ENCODE peak calls at places on chromosomes 6 and 20, in seven cellular contexts. E, W, Q, U, L, M and Y are unnamed samples.
A peak's percentile ranks its signal among the peaks of the same experiment; 100 is the strongest.

GRCh38 chr20:25237610-25238318 is 10.1 kb upstream of the PYGB start:
- DNase-seq in E (peak; percentile 71), L (no peak), Q (no peak), M (peak; percentile 90), W (no peak), U (peak; percentile 94), Y (peak; percentile 97)

GRCh38 chr20:59322101-59322500 is 21.7 kb downstream of the EDN3 start:
- DNase-seq in Q (no peak), E (no peak), U (no peak), M (no peak), W (no peak), L (no peak), Y (no peak)

GRCh38 chr20:33372993-33373441 is 28.3 kb downstream of the CDK5RAP1 start:
- DNase-seq in Q (no peak), L (no peak), W (no peak), M (peak; percentile 24), E (no peak), U (no peak), Y (no peak)

GRCh38 chr6:135162678-135163439 is 18.2 kb upstream of the MYB start:
- DNase-seq in L (peak; percentile 77), E (peak; percentile 73), W (no peak), M (peak; percentile 23), U (peak; percentile 68), Q (peak; percentile 50), Y (no peak)

GRCh38 chr6:36050305-36050704 is 22.7 kb downstream of the MAPK14 start:
- DNase-seq in Q (no peak), M (no peak), W (no peak), L (no peak), U (no peak), E (no peak), Y (no peak)

GRCh38 chr6:46220351-46221220 is 49.8 kb upstream of the ENPP5 start:
- DNase-seq in E (no peak), L (no peak), W (peak; percentile 71), U (no peak), Q (no peak), M (no peak), Y (no peak)

GRCh38 chr6:156720739-156721714 is 56.2 kb upstream of the ARID1B start:
- DNase-seq in W (peak; percentile 76), E (no peak), Q (no peak), U (no peak), M (peak; percentile 24), L (peak; percentile 63), Y (no peak)

GRCh38 chr6:21354805-21355238 is 238.7 kb upstream of the SOX4 start:
- DNase-seq in W (peak; percentile 16), E (no peak), L (no peak), M (peak; percentile 88), Q (no peak), U (no peak), Y (no peak)

GRCh38 chr20:49344140-49344539 is 66.3 kb upstream of the ZNFX1 start:
- DNase-seq in U (no peak), W (no peak), Q (no peak), M (no peak), E (no peak), L (no peak), Y (no peak)

GRCh38 chr20:33079267-33079666 is at the start of gene BPIFB4:
- DNase-seq in W (no peak), E (no peak), Q (no peak), U (no peak), M (no peak), L (no peak), Y (no peak)

GRCh38 chr20:17995967-17996819 is 27.4 kb downstream of the MGME1 start:
- DNase-seq in U (peak; percentile 26), E (peak; percentile 53), W (no peak), M (peak; percentile 70), Q (peak; percentile 75), L (no peak), Y (no peak)

GRCh38 chr20:62834967-62835730 is 18.3 kb downstream of the COL9A3 start:
- DNase-seq in E (no peak), W (no peak), M (no peak), Q (no peak), U (no peak), L (no peak), Y (no peak)

GRCh38 chr20:1669304-1669703 is 11.7 kb upstream of the SIRPG start:
- DNase-seq in M (no peak), Q (no peak), W (no peak), U (no peak), L (no peak), E (no peak), Y (no peak)

GRCh38 chr6:884570-884969 is 191.6 kb upstream of the EXOC2 start:
- DNase-seq in Q (no peak), W (no peak), E (no peak), M (no peak), U (no peak), L (no peak), Y (no peak)

GRCh38 chr6:878179-878578 is 185.2 kb upstream of the EXOC2 start:
- DNase-seq in L (no peak), M (no peak), Q (no peak), W (no peak), U (no peak), E (no peak), Y (no peak)

GRCh38 chr6:885051-885590 is 192.2 kb upstream of the EXOC2 start:
- DNase-seq in E (no peak), W (no peak), U (no peak), L (no peak), M (no peak), Q (no peak), Y (no peak)

GRCh38 chr6:887583-888235 is 194.8 kb upstream of the EXOC2 start:
- DNase-seq in E (no peak), M (no peak), W (no peak), L (no peak), U (no peak), Q (no peak), Y (no peak)

GRCh38 chr6:882084-882598 is 189.2 kb upstream of the EXOC2 start:
- DNase-seq in E (no peak), L (no peak), U (no peak), M (no peak), Q (no peak), W (no peak), Y (no peak)
- TF ChIP-seq POLR2AphosphoS5 in E (no peak), L (no peak), U (no peak), M (no peak), Q (no peak), W (no peak), Y (no peak)

GRCh38 chr20:21707999-21708737 is 2.7 kb downstream of the PAX1 start:
- DNase-seq in W (no peak), Q (no peak), M (no peak), E (no peak), U (no peak), L (no peak), Y (no peak)

GRCh38 chr20:21707267-21707666 is 1.8 kb downstream of the PAX1 start:
- DNase-seq in W (no peak), L (no peak), M (no peak), U (no peak), Q (no peak), E (no peak), Y (no peak)

GRCh38 chr20:21705466-21706344 is at the start of gene PAX1:
- DNase-seq in M (no peak), E (no peak), Q (no peak), L (no peak), U (no peak), W (no peak), Y (no peak)

GRCh38 chr20:21704408-21705385 is 767 bp upstream of the PAX1 start:
- DNase-seq in M (no peak), L (no peak), U (no peak), Q (no peak), W (no peak), E (no peak), Y (no peak)

GRCh38 chr20:21706345-21707195 is 1.1 kb downstream of the PAX1 start:
- DNase-seq in W (no peak), U (no peak), Q (no peak), M (no peak), L (no peak), E (no peak), Y (no peak)
- TF ChIP-seq SIN3A in W (no peak), U (no peak), Q (no peak), M (no peak), L (no peak), E (no peak), Y (no peak)

GRCh38 chr6:53328375-53328774 is 20.4 kb downstream of the ELOVL5 start:
- DNase-seq in E (no peak), M (no peak), W (no peak), U (no peak), L (no peak), Q (no peak), Y (no peak)

GRCh38 chr6:53330137-53330536 is 18.6 kb downstream of the ELOVL5 start:
- DNase-seq in U (no peak), W (no peak), M (no peak), E (no peak), Q (no peak), L (no peak), Y (no peak)

GRCh38 chr6:53325785-53326184 is 23.0 kb downstream of the ELOVL5 start:
- DNase-seq in M (no peak), U (no peak), W (no peak), L (no peak), E (no peak), Q (no peak), Y (no peak)

GRCh38 chr6:53327017-53327395 is 21.7 kb downstream of the ELOVL5 start:
- DNase-seq in W (no peak), E (no peak), M (no peak), Q (no peak), L (no peak), U (no peak), Y (no peak)

DNA sequence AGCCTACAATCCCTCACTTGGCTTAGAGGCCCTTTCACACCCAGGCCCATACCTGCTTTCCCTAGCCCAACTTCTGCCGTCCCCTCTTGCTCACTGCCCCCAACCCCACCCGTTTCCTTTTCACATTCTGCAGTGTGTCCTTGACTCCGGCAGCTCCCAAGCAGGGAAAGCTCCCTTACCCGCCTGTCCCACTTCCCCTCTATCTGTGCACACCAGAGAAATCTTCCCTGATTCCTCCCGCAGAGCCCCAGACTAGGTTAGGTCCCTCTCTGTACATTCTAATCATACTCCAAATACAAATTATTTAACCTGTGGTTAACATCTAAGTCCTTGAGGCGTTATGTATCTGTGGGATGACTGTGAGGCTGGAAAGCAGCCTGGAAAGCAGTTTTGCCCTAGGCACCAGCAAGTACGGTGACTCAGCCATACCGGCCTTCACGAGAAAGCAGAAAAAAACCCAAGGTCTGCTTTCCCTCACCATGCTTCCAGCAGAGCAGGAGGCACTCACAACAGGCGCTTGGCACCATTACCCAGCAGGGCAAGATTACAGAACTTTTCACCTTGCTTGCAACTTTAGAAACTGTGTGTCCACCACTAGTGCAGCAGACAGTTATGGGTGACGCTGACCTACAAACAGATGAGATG is 22.3 kb downstream of the ELOVL5 start:
- DNase-seq in W (no peak), U (peak; percentile 85), Q (no peak), L (no peak), E (no peak), M (no peak), Y (peak; percentile 85)
- TF ChIP-seq POLR2AphosphoS5 in W (no peak), U (peak; percentile 48), Q (peak; percentile 47), L (no peak), E (no peak), M (no peak), Y (peak; percentile 60)

DNA sequence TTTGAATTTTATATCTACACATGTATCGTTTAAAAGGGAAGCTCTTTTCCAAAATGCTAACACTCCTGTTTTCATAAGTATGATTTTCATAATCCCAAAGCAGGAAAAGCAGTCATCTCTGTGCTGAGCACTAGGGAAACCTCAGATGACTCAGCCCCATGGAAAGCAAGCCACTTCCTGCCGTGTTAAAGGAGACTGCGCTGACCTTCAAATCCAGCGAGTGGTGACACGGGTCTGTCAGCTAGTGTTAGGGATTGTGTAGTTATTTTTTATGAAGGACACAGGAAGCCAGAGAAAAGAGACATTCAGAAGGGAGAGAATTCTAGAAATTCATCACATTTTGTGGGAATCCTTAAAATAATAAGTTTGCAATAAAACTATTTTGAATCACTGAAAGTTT is 57.0 kb upstream of the CD93 start:
- DNase-seq in L (no peak), Q (no peak), M (peak; percentile 71), E (peak; percentile 39), U (peak; percentile 47), W (no peak), Y (peak; percentile 78)
- TF ChIP-seq SIN3A in L (no peak), Q (no peak), M (no peak), E (no peak), U (no peak), W (no peak), Y (no peak)